ENCODE peak calls at places on chromosomes 7 and 10, in five cellular contexts. J is PC-9; H is CD4-positive, alpha-beta memory T cell; G is astrocyte; Q is H7. E is an unnamed sample. For H3K36me3, the result is how much of the 10 kb centered on the place peaks cover.

GRCh38 chr7:14604606-14605005 is 297.9 kb downstream of the DGKB start:
- DNase-seq in J (no peak), H (no peak), G (peak), Q (no peak), E (no peak)

GRCh38 chr10:104811166-104811565 is 170.1 kb downstream of the SORCS3 start:
- DNase-seq in J (no peak), H (no peak), G (no peak), Q (no peak), E (no peak)

GRCh38 chr10:27285093-27285492 is 44.5 kb upstream of the ACBD5 start:
- DNase-seq in J (no peak), H (peak), G (peak), Q (peak), E (no peak)

GRCh38 chr7:27661776-27662489 is 750 bp downstream of the HIBADH start:
- DNase-seq in J (no peak), H (no peak), G (no peak), Q (no peak), E (no peak)

GRCh38 chr10:11085545-11085944 is 67.9 kb downstream of the CELF2 start:
- DNase-seq in J (no peak), H (no peak), G (no peak), Q (no peak), E (no peak)

GRCh38 chr10:94328613-94329012 is 34.1 kb downstream of the NOC3L start:
- DNase-seq in J (no peak), H (no peak), G (no peak), Q (no peak), E (no peak)

GRCh38 chr10:123901621-123902020 is 10.0 kb upstream of the CPXM2 start:
- DNase-seq in J (no peak), H (no peak), G (no peak), Q (no peak), E (no peak)

GRCh38 chr7:82249979-82250378 is 193.6 kb downstream of the CACNA2D1 start:
- DNase-seq in J (no peak), H (no peak), G (no peak), Q (no peak), E (no peak)

GRCh38 chr10:25815999-25816768 is 117.8 kb upstream of the MYO3A start:
- DNase-seq in J (no peak), H (no peak), G (peak), Q (no peak), E (no peak)

GRCh38 chr7:50333266-50333665 is 28.8 kb downstream of the IKZF1 start:
- DNase-seq in J (no peak), H (peak), G (no peak), Q (peak), E (no peak)

GRCh38 chr10:130463876-130464360 is 327.7 kb downstream of the GLRX3 start:
- DNase-seq in J (no peak), H (no peak), G (no peak), Q (no peak), E (no peak)

GRCh38 chr7:138239244-138239643 is 163.0 kb downstream of the AKR1D1 start:
- DNase-seq in J (no peak), H (no peak), G (peak), Q (no peak), E (no peak)

GRCh38 chr10:30536578-30536977 is 93.0 kb downstream of the LYZL2 start:
- DNase-seq in J (no peak), H (no peak), G (no peak), Q (no peak), E (no peak)

GRCh38 chr10:62819521-62819920 is 3.4 kb upstream of the EGR2 start:
- DNase-seq in J (no peak), H (no peak), G (peak), Q (no peak), E (no peak)

GRCh38 chr10:78335691-78336401 is 302.2 kb downstream of the RPS24 start:
- DNase-seq in J (no peak), H (no peak), G (peak), Q (no peak), E (peak)

GRCh38 chr10:96745950-96746349 is 25.6 kb upstream of the PIK3AP1 start:
- DNase-seq in J (no peak), H (no peak), G (no peak), Q (no peak), E (no peak)

GRCh38 chr10:51250278-51250914 is 176.1 kb downstream of the PRKG1 start:
- DNase-seq in J (no peak), H (no peak), G (no peak), Q (no peak), E (no peak)

GRCh38 chr7:4144171-4144701 is 537.9 kb upstream of the FOXK1 start:
- DNase-seq in J (no peak), H (no peak), G (no peak), Q (peak), E (no peak)

GRCh38 chr10:33774857-33775256 is 440.4 kb upstream of the NRP1 start:
- DNase-seq in J (no peak), H (no peak), G (no peak), Q (no peak), E (no peak)

GRCh38 chr7:32941181-32941995 is 15.9 kb upstream of the FKBP9 start:
- DNase-seq in J (no peak), H (no peak), G (no peak), Q (peak), E (no peak)

DNA sequence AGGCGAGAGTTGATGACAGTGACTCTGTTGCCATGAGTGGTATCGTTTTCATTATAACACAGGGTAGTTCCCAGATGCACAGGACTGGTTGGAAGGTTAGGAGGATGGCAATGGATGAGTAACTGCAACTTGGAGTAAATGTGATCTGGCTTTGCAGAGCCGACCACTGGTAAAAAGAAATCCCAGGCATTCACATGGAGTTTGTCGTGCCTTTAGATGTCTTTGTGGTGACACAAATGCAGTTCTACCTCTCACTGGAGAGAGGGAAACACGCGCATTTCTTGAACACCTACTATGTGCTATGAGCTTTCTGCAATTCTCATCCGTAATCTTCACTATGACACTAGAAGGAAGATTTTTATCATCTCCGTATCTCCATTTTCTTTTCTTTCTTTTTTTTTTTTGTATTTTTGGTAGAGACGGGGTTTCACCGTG is 1.7 kb upstream of the MNX1 start:
- DNase-seq in J (no peak), H (no peak), G (no peak), Q (no peak), E (no peak)
- H3K4me3 ChIP-seq in J (no peak), H (no peak), G (no peak), Q (no peak), E (no peak)

GRCh38 chr7:44061645-44062179 is 3.7 kb downstream of the PGAM2 start:
- DNase-seq in J (no peak), H (no peak), G (no peak), Q (peak), E (no peak)
- H3K36me3 ChIP-seq in J (under half), H (under half), G (under half), Q (under half), E (under half)

GRCh38 chr7:1065263-1066260 is 21.2 kb downstream of the GPR146 start:
- DNase-seq in J (peak), H (peak), G (no peak), Q (peak), E (no peak)
- H3K4me3 ChIP-seq in J (no peak), H (peak), G (no peak), Q (no peak), E (no peak)

GRCh38 chr10:124999433-125000365 is 57.8 kb downstream of the ZRANB1 start:
- DNase-seq in J (no peak), H (no peak), G (peak), Q (peak), E (no peak)
- H3K36me3 ChIP-seq in J (under half), H (under half), G (under half), Q (half or more), E (under half)

GRCh38 chr7:123348700-123349099 is 148.9 kb upstream of the SLC13A1 start:
- DNase-seq in J (no peak), H (no peak), G (no peak), Q (no peak), E (peak)
- H3K4me3 ChIP-seq in J (no peak), H (no peak), G (no peak), Q (no peak), E (no peak)

DNA sequence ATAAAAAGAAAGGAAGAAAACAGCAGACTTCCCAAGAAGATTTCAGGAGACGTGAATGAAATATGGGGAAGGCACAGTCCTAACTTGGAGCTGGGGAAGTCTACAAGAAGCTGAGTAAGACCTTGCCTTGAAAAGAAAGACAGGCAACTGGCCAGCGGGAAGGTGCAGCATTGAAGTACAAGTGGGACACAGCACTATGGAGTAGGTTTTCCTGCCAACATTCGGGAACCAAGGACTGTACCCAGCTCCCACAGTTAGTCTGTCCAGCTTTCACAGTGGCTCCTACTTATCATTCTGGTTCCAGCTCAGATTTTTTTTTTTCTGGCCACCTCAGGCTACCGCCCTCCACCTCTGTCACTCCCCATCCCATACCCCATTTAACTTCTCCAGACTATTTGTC is 10.0 kb downstream of the HPS1 start:
- DNase-seq in J (no peak), H (no peak), G (no peak), Q (no peak), E (no peak)
- H3K36me3 ChIP-seq in J (under half), H (under half), G (under half), Q (under half), E (under half)

DNA sequence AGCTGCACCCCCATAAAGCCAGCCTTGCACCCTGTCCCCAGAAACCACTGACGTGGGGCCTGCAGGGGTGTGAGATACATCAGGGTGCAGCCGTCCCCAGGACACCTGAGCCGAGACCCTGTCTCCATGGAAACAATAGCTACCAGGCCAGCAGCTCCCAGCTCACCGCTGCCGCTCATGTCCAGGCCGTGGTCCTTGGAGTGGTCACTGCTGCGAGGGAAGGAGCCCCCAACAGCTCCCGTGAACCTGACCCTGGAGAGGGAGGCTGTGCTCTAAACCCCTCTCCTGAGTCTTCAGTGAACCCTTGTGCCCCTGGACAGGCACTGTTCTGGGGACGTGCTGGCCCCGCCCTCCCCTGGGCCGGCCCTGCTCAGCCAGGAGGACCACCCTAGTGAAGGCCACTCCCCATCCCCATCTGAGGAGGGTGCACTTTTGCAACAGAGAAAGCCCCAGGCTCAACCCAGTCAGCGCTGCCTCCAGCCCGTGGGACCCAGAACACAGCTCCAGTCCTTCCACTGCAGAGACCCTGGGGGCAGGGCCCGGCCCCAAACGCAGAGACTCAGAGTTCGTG is 19.6 kb upstream of the INPP5A start:
- DNase-seq in J (no peak), H (no peak), G (no peak), Q (peak), E (no peak)
- H3K4me3 ChIP-seq in J (peak), H (no peak), G (no peak), Q (peak), E (no peak)

E was measured in kidney epithelial cell.